ENCODE peak calls at places on chromosomes 16 and 17, in ten cellular contexts. One of them, this sample, is unnamed.
A peak's percentile ranks its signal among the peaks of the same experiment; 100 is the strongest.

GRCh38 chr17:1516403-1517161 is at the start of gene INPP5K:
- DNase-seq in A549: peak; percentile 99
- DNase-seq in stimulated activated CD4-positive, alpha-beta T cell treated with anti-CD3 and anti-CD28 coated beads, Interleukin-4, amount 100 ng/mL, for 4 hours: peak; percentile 98
- DNase-seq in heart left ventricle: peak; percentile 99
- DNase-seq in ovary: peak; percentile 97
- DNase-seq in fibroblast of mammary gland: peak; percentile 97
- DNase-seq in hypothalamus: peak; percentile 73
- DNase-seq in EH: peak; percentile 98
- DNase-seq in AG04450: peak; percentile 96
- DNase-seq in NAMALWA: peak; percentile 93
- DNase-seq in this sample: peak; percentile 99

GRCh38 chr16:85924675-85925074 is 25.7 kb downstream of the IRF8 start:
- DNase-seq in A549: no peak
- DNase-seq in stimulated activated CD4-positive, alpha-beta T cell treated with anti-CD3 and anti-CD28 coated beads, Interleukin-4, amount 100 ng/mL, for 4 hours: peak; percentile 76
- DNase-seq in heart left ventricle: no peak
- DNase-seq in ovary: no peak
- DNase-seq in fibroblast of mammary gland: peak; percentile 31
- DNase-seq in hypothalamus: no peak
- DNase-seq in EH: peak; percentile 35
- DNase-seq in AG04450: no peak
- DNase-seq in NAMALWA: no peak
- DNase-seq in this sample: no peak

GRCh38 chr17:79835953-79836951 is 3.0 kb downstream of the CBX4 start:
- DNase-seq in A549: no peak
- DNase-seq in stimulated activated CD4-positive, alpha-beta T cell treated with anti-CD3 and anti-CD28 coated beads, Interleukin-4, amount 100 ng/mL, for 4 hours: no peak
- DNase-seq in heart left ventricle: peak; percentile 40
- DNase-seq in ovary: no peak
- DNase-seq in fibroblast of mammary gland: no peak
- DNase-seq in hypothalamus: no peak
- DNase-seq in EH: no peak
- DNase-seq in AG04450: no peak
- DNase-seq in NAMALWA: no peak
- DNase-seq in this sample: no peak

GRCh38 chr17:34067009-34067408 is 188.1 kb upstream of the CCL2 start:
- DNase-seq in A549: no peak
- DNase-seq in stimulated activated CD4-positive, alpha-beta T cell treated with anti-CD3 and anti-CD28 coated beads, Interleukin-4, amount 100 ng/mL, for 4 hours: no peak
- DNase-seq in heart left ventricle: no peak
- DNase-seq in ovary: no peak
- DNase-seq in fibroblast of mammary gland: no peak
- DNase-seq in hypothalamus: no peak
- DNase-seq in EH: no peak
- DNase-seq in AG04450: no peak
- DNase-seq in NAMALWA: no peak
- DNase-seq in this sample: no peak

GRCh38 chr17:78736526-78737079 is 45.5 kb downstream of the CYTH1 start:
- DNase-seq in A549: peak; percentile 89
- DNase-seq in stimulated activated CD4-positive, alpha-beta T cell treated with anti-CD3 and anti-CD28 coated beads, Interleukin-4, amount 100 ng/mL, for 4 hours: peak; percentile 50
- DNase-seq in heart left ventricle: peak; percentile 84
- DNase-seq in ovary: no peak
- DNase-seq in fibroblast of mammary gland: peak; percentile 35
- DNase-seq in hypothalamus: no peak
- DNase-seq in EH: no peak
- DNase-seq in AG04450: no peak
- DNase-seq in NAMALWA: peak; percentile 84
- DNase-seq in this sample: no peak

GRCh38 chr16:3754304-3754703 is 37.0 kb upstream of the TRAP1 start:
- DNase-seq in A549: no peak
- DNase-seq in stimulated activated CD4-positive, alpha-beta T cell treated with anti-CD3 and anti-CD28 coated beads, Interleukin-4, amount 100 ng/mL, for 4 hours: no peak
- DNase-seq in heart left ventricle: no peak
- DNase-seq in ovary: no peak
- DNase-seq in fibroblast of mammary gland: no peak
- DNase-seq in hypothalamus: no peak
- DNase-seq in EH: peak; percentile 64
- DNase-seq in AG04450: peak; percentile 18
- DNase-seq in NAMALWA: no peak
- DNase-seq in this sample: peak; percentile 25

GRCh38 chr17:1967092-1967662 is 58.0 kb downstream of the RTN4RL1 start:
- DNase-seq in A549: no peak
- DNase-seq in stimulated activated CD4-positive, alpha-beta T cell treated with anti-CD3 and anti-CD28 coated beads, Interleukin-4, amount 100 ng/mL, for 4 hours: no peak
- DNase-seq in heart left ventricle: no peak
- DNase-seq in ovary: no peak
- DNase-seq in fibroblast of mammary gland: no peak
- DNase-seq in hypothalamus: no peak
- DNase-seq in EH: no peak
- DNase-seq in AG04450: no peak
- DNase-seq in NAMALWA: no peak
- DNase-seq in this sample: no peak

GRCh38 chr17:60060474-60060873 is 18.2 kb downstream of the HEATR6 start:
- DNase-seq in A549: no peak
- DNase-seq in stimulated activated CD4-positive, alpha-beta T cell treated with anti-CD3 and anti-CD28 coated beads, Interleukin-4, amount 100 ng/mL, for 4 hours: no peak
- DNase-seq in heart left ventricle: no peak
- DNase-seq in ovary: no peak
- DNase-seq in fibroblast of mammary gland: peak; percentile 58
- DNase-seq in hypothalamus: no peak
- DNase-seq in EH: peak; percentile 36
- DNase-seq in AG04450: no peak
- DNase-seq in NAMALWA: no peak
- DNase-seq in this sample: peak; percentile 12

GRCh38 chr17:43442711-43443110 is 41.1 kb upstream of the DHX8 start:
- DNase-seq in A549: no peak
- DNase-seq in stimulated activated CD4-positive, alpha-beta T cell treated with anti-CD3 and anti-CD28 coated beads, Interleukin-4, amount 100 ng/mL, for 4 hours: no peak
- DNase-seq in heart left ventricle: no peak
- DNase-seq in ovary: no peak
- DNase-seq in fibroblast of mammary gland: peak; percentile 81
- DNase-seq in hypothalamus: no peak
- DNase-seq in EH: peak; percentile 73
- DNase-seq in AG04450: no peak
- DNase-seq in NAMALWA: no peak
- DNase-seq in this sample: no peak

GRCh38 chr16:882256-882655 is 81.7 kb upstream of the GNG13 start:
- DNase-seq in A549: no peak
- DNase-seq in stimulated activated CD4-positive, alpha-beta T cell treated with anti-CD3 and anti-CD28 coated beads, Interleukin-4, amount 100 ng/mL, for 4 hours: no peak
- DNase-seq in heart left ventricle: no peak
- DNase-seq in ovary: no peak
- DNase-seq in fibroblast of mammary gland: no peak
- DNase-seq in hypothalamus: no peak
- DNase-seq in EH: no peak
- DNase-seq in AG04450: no peak
- DNase-seq in NAMALWA: no peak
- DNase-seq in this sample: no peak

GRCh38 chr17:2899911-2900310 is 103.7 kb downstream of the RAP1GAP2 start:
- DNase-seq in A549: no peak
- DNase-seq in stimulated activated CD4-positive, alpha-beta T cell treated with anti-CD3 and anti-CD28 coated beads, Interleukin-4, amount 100 ng/mL, for 4 hours: no peak
- DNase-seq in heart left ventricle: no peak
- DNase-seq in ovary: no peak
- DNase-seq in fibroblast of mammary gland: peak; percentile 29
- DNase-seq in hypothalamus: no peak
- DNase-seq in EH: no peak
- DNase-seq in AG04450: no peak
- DNase-seq in NAMALWA: no peak
- DNase-seq in this sample: no peak

GRCh38 chr17:59752446-59752845 is 45.0 kb downstream of the VMP1 start:
- DNase-seq in A549: no peak
- DNase-seq in stimulated activated CD4-positive, alpha-beta T cell treated with anti-CD3 and anti-CD28 coated beads, Interleukin-4, amount 100 ng/mL, for 4 hours: no peak
- DNase-seq in heart left ventricle: no peak
- DNase-seq in ovary: no peak
- DNase-seq in fibroblast of mammary gland: peak; percentile 17
- DNase-seq in hypothalamus: no peak
- DNase-seq in EH: peak; percentile 64
- DNase-seq in AG04450: no peak
- DNase-seq in NAMALWA: no peak
- DNase-seq in this sample: peak; percentile 14

GRCh38 chr17:65712383-65713267 is 151.2 kb upstream of the AXIN2 start:
- DNase-seq in A549: no peak
- DNase-seq in stimulated activated CD4-positive, alpha-beta T cell treated with anti-CD3 and anti-CD28 coated beads, Interleukin-4, amount 100 ng/mL, for 4 hours: no peak
- DNase-seq in heart left ventricle: no peak
- DNase-seq in ovary: no peak
- DNase-seq in fibroblast of mammary gland: no peak
- DNase-seq in hypothalamus: no peak
- DNase-seq in EH: no peak
- DNase-seq in AG04450: no peak
- DNase-seq in NAMALWA: no peak
- DNase-seq in this sample: peak; percentile 41

GRCh38 chr16:27628216-27628945 is 78.4 kb downstream of the KATNIP start:
- DNase-seq in A549: no peak
- DNase-seq in stimulated activated CD4-positive, alpha-beta T cell treated with anti-CD3 and anti-CD28 coated beads, Interleukin-4, amount 100 ng/mL, for 4 hours: no peak
- DNase-seq in heart left ventricle: no peak
- DNase-seq in ovary: peak; percentile 44
- DNase-seq in fibroblast of mammary gland: no peak
- DNase-seq in hypothalamus: no peak
- DNase-seq in EH: no peak
- DNase-seq in AG04450: no peak
- DNase-seq in NAMALWA: no peak
- DNase-seq in this sample: no peak

GRCh38 chr16:24635900-24636610 is 93.4 kb upstream of the TNRC6A start:
- DNase-seq in A549: peak; percentile 84
- DNase-seq in stimulated activated CD4-positive, alpha-beta T cell treated with anti-CD3 and anti-CD28 coated beads, Interleukin-4, amount 100 ng/mL, for 4 hours: no peak
- DNase-seq in heart left ventricle: peak; percentile 81
- DNase-seq in ovary: peak; percentile 86
- DNase-seq in fibroblast of mammary gland: peak; percentile 97
- DNase-seq in hypothalamus: no peak
- DNase-seq in EH: peak; percentile 96
- DNase-seq in AG04450: peak; percentile 86
- DNase-seq in NAMALWA: no peak
- DNase-seq in this sample: peak; percentile 93

GRCh38 chr17:55435408-55435807 is 13.8 kb upstream of the MMD start:
- DNase-seq in A549: no peak
- DNase-seq in stimulated activated CD4-positive, alpha-beta T cell treated with anti-CD3 and anti-CD28 coated beads, Interleukin-4, amount 100 ng/mL, for 4 hours: no peak
- DNase-seq in heart left ventricle: no peak
- DNase-seq in ovary: no peak
- DNase-seq in fibroblast of mammary gland: peak; percentile 45
- DNase-seq in hypothalamus: no peak
- DNase-seq in EH: no peak
- DNase-seq in AG04450: no peak
- DNase-seq in NAMALWA: no peak
- DNase-seq in this sample: no peak

GRCh38 chr16:88348377-88349152 is 34.2 kb upstream of the ZNF469 start:
- DNase-seq in A549: no peak
- DNase-seq in stimulated activated CD4-positive, alpha-beta T cell treated with anti-CD3 and anti-CD28 coated beads, Interleukin-4, amount 100 ng/mL, for 4 hours: no peak
- DNase-seq in heart left ventricle: no peak
- DNase-seq in ovary: peak; percentile 19
- DNase-seq in fibroblast of mammary gland: no peak
- DNase-seq in hypothalamus: no peak
- DNase-seq in EH: no peak
- DNase-seq in AG04450: no peak
- DNase-seq in NAMALWA: no peak
- DNase-seq in this sample: no peak

GRCh38 chr16:20944861-20945390 is 44.4 kb downstream of the LYRM1 start:
- DNase-seq in A549: no peak
- DNase-seq in stimulated activated CD4-positive, alpha-beta T cell treated with anti-CD3 and anti-CD28 coated beads, Interleukin-4, amount 100 ng/mL, for 4 hours: peak; percentile 11
- DNase-seq in heart left ventricle: no peak
- DNase-seq in ovary: no peak
- DNase-seq in fibroblast of mammary gland: peak; percentile 31
- DNase-seq in hypothalamus: no peak
- DNase-seq in EH: peak; percentile 59
- DNase-seq in AG04450: no peak
- DNase-seq in NAMALWA: peak; percentile 83
- DNase-seq in this sample: peak; percentile 60

GRCh38 chr16:69490707-69491324 is 66.4 kb downstream of the CYB5B start:
- DNase-seq in A549: no peak
- DNase-seq in stimulated activated CD4-positive, alpha-beta T cell treated with anti-CD3 and anti-CD28 coated beads, Interleukin-4, amount 100 ng/mL, for 4 hours: no peak
- DNase-seq in heart left ventricle: no peak
- DNase-seq in ovary: no peak
- DNase-seq in fibroblast of mammary gland: no peak
- DNase-seq in hypothalamus: no peak
- DNase-seq in EH: no peak
- DNase-seq in AG04450: no peak
- DNase-seq in NAMALWA: no peak
- DNase-seq in this sample: no peak

GRCh38 chr16:24670623-24671454 is 58.6 kb upstream of the TNRC6A start:
- DNase-seq in A549: peak; percentile 68
- DNase-seq in stimulated activated CD4-positive, alpha-beta T cell treated with anti-CD3 and anti-CD28 coated beads, Interleukin-4, amount 100 ng/mL, for 4 hours: no peak
- DNase-seq in heart left ventricle: peak; percentile 77
- DNase-seq in ovary: peak; percentile 52
- DNase-seq in fibroblast of mammary gland: peak; percentile 92
- DNase-seq in hypothalamus: peak; percentile 17
- DNase-seq in EH: peak; percentile 93
- DNase-seq in AG04450: no peak
- DNase-seq in NAMALWA: peak; percentile 70
- DNase-seq in this sample: peak; percentile 95

GRCh38 chr16:71242601-71243000 is 12.1 kb upstream of the HYDIN start:
- DNase-seq in A549: no peak
- DNase-seq in stimulated activated CD4-positive, alpha-beta T cell treated with anti-CD3 and anti-CD28 coated beads, Interleukin-4, amount 100 ng/mL, for 4 hours: no peak
- DNase-seq in heart left ventricle: no peak
- DNase-seq in ovary: no peak
- DNase-seq in fibroblast of mammary gland: no peak
- DNase-seq in hypothalamus: no peak
- DNase-seq in EH: no peak
- DNase-seq in AG04450: no peak
- DNase-seq in NAMALWA: no peak
- DNase-seq in this sample: no peak

GRCh38 chr17:74358696-74359095 is 3.0 kb downstream of the BTBD17 start:
- DNase-seq in A549: no peak
- DNase-seq in stimulated activated CD4-positive, alpha-beta T cell treated with anti-CD3 and anti-CD28 coated beads, Interleukin-4, amount 100 ng/mL, for 4 hours: no peak
- DNase-seq in heart left ventricle: no peak
- DNase-seq in ovary: no peak
- DNase-seq in fibroblast of mammary gland: no peak
- DNase-seq in hypothalamus: no peak
- DNase-seq in EH: no peak
- DNase-seq in AG04450: no peak
- DNase-seq in NAMALWA: no peak
- DNase-seq in this sample: no peak

This sample was measured in astrocyte of the hippocampus.